ENCODE peak calls at places on chromosomes 2 and 18, in seven cellular contexts. B, R, N, Q, Z, O and V are unnamed samples.

GRCh38 chr2:3429068-3429610 is 49.6 kb downstream of the TRAPPC12 start:
- DNase-seq in B (no peak), R (no peak), N (no peak), Q (no peak), Z (no peak), O (peak; percentile 63), V (no peak)

GRCh38 chr2:85954918-85955420 is 66.2 kb upstream of the ST3GAL5 start:
- DNase-seq in B (no peak), R (no peak), N (no peak), Q (no peak), Z (no peak), O (no peak), V (no peak)

GRCh38 chr2:100757621-100758394 is 62.1 kb upstream of the NPAS2 start:
- DNase-seq in B (peak; percentile 98), R (peak; percentile 90), N (no peak), Q (peak; percentile 84), Z (no peak), O (peak; percentile 78), V (peak; percentile 82)

GRCh38 chr2:175036582-175037018 is 31.4 kb upstream of the CHN1 start:
- DNase-seq in B (peak; percentile 24), R (peak; percentile 35), N (no peak), Q (no peak), Z (no peak), O (peak; percentile 40), V (no peak)

GRCh38 chr2:189142893-189143759 is 36.4 kb downstream of the COL5A2 start:
- DNase-seq in B (peak; percentile 36), R (no peak), N (peak; percentile 22), Q (no peak), Z (no peak), O (peak; percentile 47), V (no peak)

GRCh38 chr18:8286303-8286702 is 322.9 kb upstream of the RAB12 start:
- DNase-seq in B (peak; percentile 42), R (no peak), N (no peak), Q (no peak), Z (no peak), O (peak; percentile 53), V (no peak)

GRCh38 chr2:176178271-176178806 is 10.1 kb upstream of the HOXD1 start:
- DNase-seq in B (no peak), R (peak; percentile 53), N (no peak), Q (no peak), Z (no peak), O (no peak), V (no peak)

GRCh38 chr2:229917793-229918192 is 4.0 kb downstream of the TRIP12 start:
- DNase-seq in B (no peak), R (no peak), N (no peak), Q (no peak), Z (no peak), O (no peak), V (no peak)

GRCh38 chr2:204060896-204061640 is 124.5 kb downstream of the ICOS start:
- DNase-seq in B (no peak), R (no peak), N (no peak), Q (no peak), Z (no peak), O (no peak), V (no peak)

GRCh38 chr2:121705390-121705789 is 31.3 kb downstream of the NIFK start:
- DNase-seq in B (no peak), R (no peak), N (no peak), Q (no peak), Z (no peak), O (no peak), V (no peak)

GRCh38 chr2:23606968-23607367 is 222.0 kb downstream of the KLHL29 start:
- DNase-seq in B (peak; percentile 82), R (peak; percentile 69), N (no peak), Q (peak; percentile 32), Z (no peak), O (peak; percentile 26), V (peak; percentile 50)

GRCh38 chr2:158130832-158131473 is 29.3 kb downstream of the UPP2 start:
- DNase-seq in B (no peak), R (no peak), N (no peak), Q (no peak), Z (no peak), O (no peak), V (no peak)

GRCh38 chr2:149908731-149909690 is 321.4 kb upstream of the MMADHC start:
- DNase-seq in B (peak; percentile 81), R (peak; percentile 43), N (no peak), Q (peak; percentile 36), Z (no peak), O (peak; percentile 67), V (no peak)

GRCh38 chr2:65367517-65367916 is 64.9 kb downstream of the SPRED2 start:
- DNase-seq in B (peak; percentile 98), R (peak; percentile 96), N (no peak), Q (peak; percentile 89), Z (no peak), O (peak; percentile 97), V (peak; percentile 87)

GRCh38 chr18:67292814-67293213 is 223.7 kb downstream of the DSEL start:
- DNase-seq in B (no peak), R (no peak), N (no peak), Q (no peak), Z (no peak), O (no peak), V (no peak)

GRCh38 chr2:38474833-38475566 is 97.9 kb upstream of the ATL2 start:
- DNase-seq in B (no peak), R (no peak), N (no peak), Q (no peak), Z (no peak), O (no peak), V (no peak)

GRCh38 chr2:212027681-212028628 is 510.6 kb downstream of the ERBB4 start:
- DNase-seq in B (peak; percentile 52), R (no peak), N (no peak), Q (no peak), Z (no peak), O (peak; percentile 74), V (no peak)

GRCh38 chr2:140061240-140061639 is 1281.0 kb upstream of the NXPH2 start:
- DNase-seq in B (no peak), R (no peak), N (no peak), Q (no peak), Z (no peak), O (no peak), V (no peak)

GRCh38 chr2:17879137-17879912 is 858 bp downstream of the KCNS3 start:
- DNase-seq in B (peak; percentile 33), R (peak; percentile 66), N (no peak), Q (no peak), Z (peak; percentile 75), O (peak; percentile 18), V (no peak)

GRCh38 chr2:17876590-17876989 is 1.9 kb upstream of the KCNS3 start:
- DNase-seq in B (no peak), R (no peak), N (no peak), Q (no peak), Z (no peak), O (no peak), V (no peak)

GRCh38 chr2:17877811-17878221 is 651 bp upstream of the KCNS3 start:
- DNase-seq in B (no peak), R (peak; percentile 20), N (no peak), Q (no peak), Z (no peak), O (peak; percentile 7), V (no peak)

GRCh38 chr2:17879913-17880274 is 1.4 kb downstream of the KCNS3 start:
- DNase-seq in B (no peak), R (no peak), N (no peak), Q (no peak), Z (no peak), O (no peak), V (no peak)

GRCh38 chr2:17878222-17879136 is at the start of gene KCNS3:
- DNase-seq in B (peak; percentile 14), R (peak; percentile 8), N (no peak), Q (no peak), Z (no peak), O (no peak), V (no peak)
- H3K4me3 ChIP-seq in B (peak within 1 kb of the TSS; percentile 83), R (peak within 1 kb of the TSS; percentile 62), N (no peak within 1 kb of the TSS), Q (peak within 1 kb of the TSS; percentile 60), Z (peak within 1 kb of the TSS; percentile 95), O (peak within 1 kb of the TSS; percentile 61), V (peak within 1 kb of the TSS; percentile 54)

DNA sequence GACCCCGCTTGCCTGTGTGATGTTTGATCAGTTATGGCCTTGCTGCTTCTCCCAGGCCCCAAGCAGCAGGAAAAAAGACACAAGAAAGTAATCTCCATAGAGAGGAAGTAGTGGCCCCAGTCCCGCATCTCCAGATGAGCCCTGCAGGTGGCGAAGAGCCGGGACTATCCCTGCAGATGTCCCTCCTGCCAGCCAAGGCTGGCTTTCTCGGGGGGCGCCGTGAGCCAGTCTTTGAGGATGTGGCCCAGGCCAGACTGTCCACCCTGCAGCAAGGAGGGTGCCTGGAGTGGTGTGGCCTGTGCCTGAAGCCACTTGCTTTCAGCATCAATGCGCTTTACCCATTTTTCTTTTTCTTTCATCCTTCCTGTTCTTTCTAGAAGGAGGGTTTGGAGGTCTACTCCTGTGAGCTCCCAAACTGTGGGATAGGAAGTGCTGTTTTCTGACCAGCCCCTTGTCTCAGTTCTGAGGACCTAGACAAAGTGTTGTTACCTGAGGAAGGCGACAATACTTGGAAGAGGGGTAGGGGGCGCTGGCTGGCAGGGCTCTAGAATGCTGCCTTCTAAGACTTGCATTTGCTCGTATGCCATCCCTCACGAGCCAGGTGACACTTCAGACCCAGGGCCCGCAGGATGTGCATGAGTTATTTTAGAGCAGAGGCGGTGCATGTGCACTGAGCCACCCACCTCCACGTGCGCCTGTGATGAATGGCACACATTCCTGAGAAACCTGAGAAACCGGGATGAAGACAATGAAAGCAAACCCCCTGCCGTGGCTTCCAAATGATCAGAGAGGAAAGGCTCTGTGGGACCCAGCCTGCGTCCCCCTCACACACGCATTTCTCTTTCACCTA is 255.8 kb downstream of the FBXO15 start:
- DNase-seq in B (no peak), R (no peak), N (no peak), Q (no peak), Z (no peak), O (no peak), V (no peak)
- TF ChIP-seq CTCF in B (no peak), R (peak; percentile 18), N (no peak), Q (peak; percentile 13), Z (no peak), O (no peak), V (peak; percentile 3)

DNA sequence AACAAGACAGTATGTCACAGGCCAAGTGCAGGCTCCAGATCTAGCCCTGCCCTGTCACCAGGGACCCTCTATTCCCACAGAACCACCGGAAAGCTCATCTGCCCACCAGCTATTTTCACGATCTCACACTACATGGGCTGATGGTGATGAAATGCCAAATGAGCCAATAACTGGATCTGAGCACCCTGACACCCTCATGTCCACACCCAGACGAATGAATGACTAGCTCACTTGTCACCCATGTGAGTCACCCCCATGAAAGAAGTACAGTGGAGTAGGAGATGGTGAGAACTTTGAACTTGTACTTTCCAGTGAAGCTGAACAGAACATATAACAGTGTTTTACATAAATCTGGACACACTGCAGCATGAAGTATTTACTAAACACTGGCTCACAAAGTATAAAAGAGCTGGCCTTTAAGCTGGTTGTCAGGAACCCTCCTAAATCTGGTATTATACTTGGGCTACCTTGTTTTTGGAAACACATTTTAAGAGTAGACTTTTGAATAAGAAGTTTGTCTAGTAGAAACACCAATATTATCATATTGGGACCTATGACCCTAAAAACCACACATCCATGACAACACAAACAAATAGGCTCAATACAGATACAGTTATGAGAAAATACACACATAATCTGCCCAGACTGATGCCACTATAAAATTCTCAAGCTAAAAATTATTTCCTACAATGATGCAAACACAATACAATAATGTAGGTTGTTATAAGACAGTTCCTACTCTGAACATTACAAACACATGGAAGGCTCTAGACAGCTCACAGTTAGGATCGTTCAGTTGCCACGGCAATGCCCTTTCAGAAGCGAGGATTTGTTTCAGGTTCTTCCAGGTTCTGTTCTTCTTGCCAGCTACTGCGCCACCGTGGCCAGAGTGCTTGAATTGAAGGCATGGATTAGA is 19.0 kb downstream of the INO80C start:
- DNase-seq in B (peak; percentile 86), R (peak; percentile 88), N (no peak), Q (no peak), Z (no peak), O (peak; percentile 59), V (no peak)
- H3K4me3 ChIP-seq in B (no peak overlapping the region), R (no peak overlapping the region), N (no peak overlapping the region), Q (no peak overlapping the region), Z (no peak overlapping the region), O (no peak overlapping the region), V (no peak overlapping the region)

GRCh38 chr2:46601328-46601963 is 122.1 kb downstream of the TMEM247 start:
- DNase-seq in B (peak; percentile 10), R (peak; percentile 20), N (no peak), Q (no peak), Z (no peak), O (peak; percentile 41), V (no peak)
- TF ChIP-seq CTCF in B (peak; percentile 51), R (peak; percentile 47), N (peak; percentile 56), Q (peak; percentile 55), Z (peak; percentile 41), O (peak; percentile 51), V (no peak)